ENCODE peak calls at places on chromosome 9, in eight cellular contexts. Q is GM03348, D is GM04504, E is cardiac muscle cell, A is small intestine, H is T-helper 2 cell, I is endothelial cell of umbilical vein, U is iris pigment epithelial cell. N is an unnamed sample.

GRCh38 chr9:22052376-22052945 is 43.4 kb upstream of the CDKN2B start:
- DNase-seq in Q (peak), D (peak), E (no peak), A (no peak), H (no peak), I (peak), U (peak), N (no peak)

GRCh38 chr9:106324596-106325280 is 538.2 kb upstream of the ZNF462 start:
- DNase-seq in Q (no peak), D (no peak), E (peak), A (no peak), H (no peak), I (no peak), U (no peak), N (no peak)

GRCh38 chr9:127968046-127968445 is 12.7 kb downstream of the EEIG1 start:
- DNase-seq in Q (peak), D (no peak), E (no peak), A (peak), H (no peak), I (peak), U (peak), N (no peak)

GRCh38 chr9:117413346-117414219 is 1.3 kb downstream of the ASTN2 start:
- DNase-seq in Q (peak), D (no peak), E (peak), A (no peak), H (no peak), I (no peak), U (no peak), N (no peak)

GRCh38 chr9:116189683-116190082 is 36.1 kb downstream of the PAPPA start:
- DNase-seq in Q (no peak), D (no peak), E (no peak), A (no peak), H (no peak), I (no peak), U (no peak), N (no peak)

GRCh38 chr9:104743377-104743985 is 4.0 kb upstream of the NIPSNAP3A start:
- DNase-seq in Q (peak), D (no peak), E (peak), A (peak), H (no peak), I (peak), U (peak), N (peak)

GRCh38 chr9:84466580-84467285 is 126.2 kb upstream of the SLC28A3 start:
- DNase-seq in Q (no peak), D (no peak), E (no peak), A (no peak), H (no peak), I (no peak), U (no peak), N (no peak)

GRCh38 chr9:125233678-125234077 is 7.5 kb downstream of the HSPA5 start:
- DNase-seq in Q (peak), D (peak), E (no peak), A (peak), H (no peak), I (peak), U (peak), N (no peak)

GRCh38 chr9:129487658-129488483 is 133.0 kb downstream of the C9orf50 start:
- DNase-seq in Q (peak), D (no peak), E (no peak), A (peak), H (peak), I (peak), U (peak), N (peak)

GRCh38 chr9:6090811-6091210 is 75.4 kb upstream of the RANBP6 start:
- DNase-seq in Q (no peak), D (no peak), E (no peak), A (no peak), H (no peak), I (no peak), U (no peak), N (no peak)

GRCh38 chr9:80649001-80649420 is 1040.3 kb downstream of the TLE1 start:
- DNase-seq in Q (peak), D (peak), E (no peak), A (no peak), H (no peak), I (peak), U (peak), N (no peak)

GRCh38 chr9:14428781-14429230 is 114.9 kb upstream of the NFIB start:
- DNase-seq in Q (peak), D (peak), E (peak), A (peak), H (no peak), I (peak), U (peak), N (peak)

GRCh38 chr9:136688274-136689107 is 1.2 kb upstream of the AGPAT2 start:
- DNase-seq in Q (no peak), D (no peak), E (no peak), A (no peak), H (no peak), I (no peak), U (no peak), N (no peak)

GRCh38 chr9:124297553-124297905 is 39.8 kb downstream of the NEK6 start:
- DNase-seq in Q (peak), D (peak), E (no peak), A (no peak), H (no peak), I (peak), U (peak), N (no peak)

GRCh38 chr9:129826759-129827158 is 2.8 kb upstream of the TOR1A start:
- DNase-seq in Q (no peak), D (no peak), E (no peak), A (no peak), H (no peak), I (no peak), U (no peak), N (no peak)

GRCh38 chr9:129386812-129387177 is 208.7 kb upstream of the IER5L start:
- DNase-seq in Q (no peak), D (no peak), E (no peak), A (no peak), H (no peak), I (no peak), U (no peak), N (no peak)

GRCh38 chr9:98202252-98202651 is 9.8 kb upstream of the CORO2A start:
- DNase-seq in Q (no peak), D (no peak), E (no peak), A (no peak), H (no peak), I (no peak), U (no peak), N (no peak)

GRCh38 chr9:33952066-33952465 is 96.6 kb downstream of the UBAP2 start:
- DNase-seq in Q (no peak), D (no peak), E (no peak), A (no peak), H (no peak), I (peak), U (no peak), N (no peak)

GRCh38 chr9:136784249-136784996 is 6.7 kb upstream of the TMEM141 start:
- DNase-seq in Q (no peak), D (no peak), E (peak), A (no peak), H (no peak), I (peak), U (no peak), N (no peak)

GRCh38 chr9:124869466-124869985 is 7.6 kb downstream of the ARPC5L start:
- DNase-seq in Q (peak), D (no peak), E (peak), A (peak), H (no peak), I (peak), U (peak), N (peak)

GRCh38 chr9:37693265-37693664 is 42.5 kb downstream of the FRMPD1 start:
- DNase-seq in Q (peak), D (no peak), E (no peak), A (peak), H (no peak), I (no peak), U (peak), N (no peak)

GRCh38 chr9:124389146-124389939 is 25.9 kb downstream of the PSMB7 start:
- DNase-seq in Q (no peak), D (no peak), E (no peak), A (peak), H (no peak), I (no peak), U (no peak), N (no peak)

GRCh38 chr9:121972501-121972981 is 120.6 kb downstream of the TTLL11 start:
- DNase-seq in Q (peak), D (peak), E (no peak), A (peak), H (no peak), I (peak), U (peak), N (no peak)

GRCh38 chr9:117403848-117404247 is 11.0 kb downstream of the ASTN2 start:
- DNase-seq in Q (no peak), D (no peak), E (no peak), A (no peak), H (no peak), I (no peak), U (no peak), N (no peak)

GRCh38 chr9:119968837-119969707 is 599.8 kb upstream of the BRINP1 start:
- DNase-seq in Q (peak), D (peak), E (peak), A (peak), H (no peak), I (peak), U (peak), N (no peak)

GRCh38 chr9:1460143-1460769 is 410.1 kb downstream of the DMRT2 start:
- DNase-seq in Q (no peak), D (no peak), E (peak), A (no peak), H (no peak), I (no peak), U (no peak), N (no peak)

GRCh38 chr9:88234114-88234513 is 95.8 kb upstream of the SPATA31C2 start:
- DNase-seq in Q (no peak), D (no peak), E (no peak), A (no peak), H (no peak), I (no peak), U (no peak), N (no peak)

GRCh38 chr9:133275105-133276000 is at the start of gene ABO:
- DNase-seq in Q (no peak), D (no peak), E (peak), A (peak), H (no peak), I (no peak), U (no peak), N (no peak)

GRCh38 chr9:131275332-131276106 is 791 bp downstream of the FAM78A start:
- DNase-seq in Q (no peak), D (no peak), E (peak), A (no peak), H (no peak), I (peak), U (no peak), N (no peak)

N was measured in effector memory CD8-positive, alpha-beta T cell.